ENCODE peak calls at places on chromosome 4, in six cellular contexts. F, O, P, A, Z and E are unnamed samples.

GRCh38 chr4:184843984-184844554 is 18.3 kb upstream of the ACSL1 start:
- DNase-seq in F (no peak), O (no peak), P (no peak), A (no peak), Z (no peak), E (no peak)

GRCh38 chr4:28225005-28225404 is 1364.4 kb downstream of the STIM2 start:
- DNase-seq in F (no peak), O (no peak), P (no peak), A (no peak), Z (no peak), E (no peak)

GRCh38 chr4:5611656-5612187 is 96.6 kb downstream of the EVC2 start:
- DNase-seq in F (no peak), O (no peak), P (no peak), A (no peak), Z (no peak), E (no peak)

GRCh38 chr4:86600007-86600653 is 6.0 kb downstream of the PTPN13 start:
- DNase-seq in F (no peak), O (no peak), P (no peak), A (no peak), Z (no peak), E (no peak)

GRCh38 chr4:78954048-78954666 is 14.9 kb upstream of the PAQR3 start:
- DNase-seq in F (peak; percentile 9), O (no peak), P (no peak), A (no peak), Z (no peak), E (no peak)

GRCh38 chr4:161336621-161337020 is 827.2 kb downstream of the FSTL5 start:
- DNase-seq in F (no peak), O (no peak), P (no peak), A (no peak), Z (no peak), E (no peak)

GRCh38 chr4:82293304-82293703 is 80.5 kb downstream of the HNRNPD start:
- DNase-seq in F (no peak), O (no peak), P (no peak), A (no peak), Z (no peak), E (no peak)

GRCh38 chr4:48603366-48604003 is 113.4 kb downstream of the ZAR1 start:
- DNase-seq in F (peak; percentile 85), O (no peak), P (no peak), A (no peak), Z (no peak), E (no peak)

GRCh38 chr4:47704693-47705325 is 133.1 kb downstream of the CORIN start:
- DNase-seq in F (peak; percentile 58), O (no peak), P (no peak), A (no peak), Z (peak; percentile 49), E (no peak)

GRCh38 chr4:136664988-136665387 is 867.3 kb downstream of the PCDH18 start:
- DNase-seq in F (no peak), O (no peak), P (no peak), A (no peak), Z (no peak), E (no peak)

GRCh38 chr4:124282301-124282898 is 430.1 kb downstream of the ANKRD50 start:
- DNase-seq in F (no peak), O (no peak), P (no peak), A (no peak), Z (no peak), E (no peak)

GRCh38 chr4:52103314-52103713 is 52.2 kb downstream of the SPATA18 start:
- DNase-seq in F (no peak), O (no peak), P (no peak), A (no peak), Z (no peak), E (no peak)
- H3K4me3 ChIP-seq in F (no peak overlapping the region), O (no peak overlapping the region), P (no peak overlapping the region), A (no peak overlapping the region), Z (no peak overlapping the region), E (no peak overlapping the region)

GRCh38 chr4:1815096-1815996 is 22.3 kb downstream of the FGFR3 start:
- DNase-seq in F (no peak), O (no peak), P (no peak), A (no peak), Z (peak; percentile 17), E (no peak)
- H3K36me3 ChIP-seq in F (peaks cover 58% of the 10 kb centered on the region), O (no peaks in the 10 kb centered on the region), P (peaks cover 57% of the 10 kb centered on the region), A (peaks cover 73% of the 10 kb centered on the region), Z (peaks cover 35% of the 10 kb centered on the region), E (peaks cover 5% of the 10 kb centered on the region)

DNA sequence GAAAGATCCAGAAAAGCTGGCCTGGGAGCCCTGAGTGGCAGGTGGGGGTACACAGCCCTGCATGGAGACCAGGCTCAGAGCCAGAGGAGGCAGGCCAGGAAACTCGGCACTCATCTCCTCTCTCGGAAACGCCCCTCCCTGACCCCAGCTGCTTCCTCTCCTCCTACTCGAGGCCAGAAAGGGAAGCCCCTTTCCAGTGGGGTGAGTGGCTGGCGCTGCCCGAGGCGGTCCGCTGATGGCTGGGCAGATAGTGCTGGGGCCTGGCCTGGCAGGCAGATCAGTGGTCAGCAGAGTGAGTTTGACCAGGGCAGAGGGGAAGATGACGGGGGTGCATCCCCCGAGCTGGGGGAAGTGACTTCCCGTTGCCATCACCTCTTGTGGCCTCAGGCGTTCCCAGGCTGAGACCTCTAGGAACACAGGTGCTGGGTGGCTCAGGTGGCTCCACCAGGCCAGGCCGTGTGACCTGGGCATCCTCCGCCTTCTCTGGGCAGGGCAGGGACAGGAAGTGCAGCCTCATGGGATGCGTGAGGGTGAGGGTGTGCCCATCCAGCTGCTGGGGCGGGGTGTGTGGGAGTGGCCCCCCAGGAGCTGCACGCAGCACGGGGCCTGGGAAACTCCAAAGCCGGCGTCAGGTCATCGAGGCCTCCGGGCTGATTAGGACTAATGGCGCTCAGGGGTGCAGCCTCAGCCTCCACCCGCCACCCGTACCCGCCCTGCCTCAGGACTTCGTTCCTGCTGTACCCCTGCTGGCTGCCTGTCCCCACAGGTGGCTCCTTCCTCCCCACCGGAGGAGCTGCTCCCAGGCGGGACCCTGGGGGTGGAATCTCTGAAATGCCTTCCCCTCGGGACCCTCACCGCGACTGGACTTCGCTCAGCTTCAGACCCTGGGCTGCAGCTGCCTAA is 5.8 kb downstream of the SH3BP2 start:
- DNase-seq in F (no peak), O (peak; percentile 95), P (peak; percentile 9), A (peak; percentile 88), Z (peak; percentile 63), E (no peak)
- H3K4me3 ChIP-seq in F (no peak overlapping the region), O (peak overlapping the region; percentile 35), P (peak overlapping the region; percentile 40), A (peak overlapping the region; percentile 50), Z (peak overlapping the region; percentile 21), E (no peak overlapping the region)

GRCh38 chr4:7268941-7269340 is 76.6 kb downstream of the SORCS2 start:
- DNase-seq in F (no peak), O (no peak), P (no peak), A (no peak), Z (no peak), E (no peak)
- H3K36me3 ChIP-seq in F (no peaks in the 10 kb centered on the region), O (no peaks in the 10 kb centered on the region), P (no peaks in the 10 kb centered on the region), A (no peaks in the 10 kb centered on the region), Z (no peaks in the 10 kb centered on the region), E (no peaks in the 10 kb centered on the region)

GRCh38 chr4:30808266-30808665 is 88.1 kb downstream of the PCDH7 start:
- DNase-seq in F (no peak), O (no peak), P (no peak), A (no peak), Z (no peak), E (no peak)

GRCh38 chr4:30801876-30802275 is 81.7 kb downstream of the PCDH7 start:
- DNase-seq in F (no peak), O (no peak), P (no peak), A (no peak), Z (no peak), E (no peak)

GRCh38 chr4:30802622-30803323 is 82.6 kb downstream of the PCDH7 start:
- DNase-seq in F (no peak), O (no peak), P (no peak), A (no peak), Z (no peak), E (peak; percentile 14)
- H3K4me3 ChIP-seq in F (no peak overlapping the region), O (no peak overlapping the region), P (peak overlapping the region; percentile 26), A (no peak overlapping the region), Z (no peak overlapping the region), E (no peak overlapping the region)

DNA sequence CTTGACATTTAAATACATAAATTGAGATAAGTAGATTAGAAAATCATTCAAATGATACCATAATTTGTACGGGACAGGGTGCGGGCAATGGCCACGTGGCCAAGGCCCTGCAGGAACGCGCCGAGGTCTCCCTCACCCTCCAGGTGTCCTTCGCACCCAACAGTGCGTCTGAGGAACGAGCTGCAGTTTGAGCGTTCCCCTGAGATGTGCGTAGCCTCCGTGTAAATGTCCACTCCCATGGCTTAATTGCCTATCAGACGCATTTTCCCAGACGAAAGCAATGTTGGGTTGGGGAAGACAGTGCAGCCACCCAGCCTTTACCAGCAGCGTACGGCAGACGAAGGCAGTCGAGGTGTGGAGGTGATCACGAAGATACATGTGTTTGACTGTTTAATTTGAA is 56.4 kb downstream of the CPLX1 start:
- DNase-seq in F (no peak), O (no peak), P (no peak), A (peak; percentile 14), Z (no peak), E (no peak)
- H3K36me3 ChIP-seq in F (peaks cover 58% of the 10 kb centered on the region), O (no peaks in the 10 kb centered on the region), P (peaks cover 70% of the 10 kb centered on the region), A (peaks cover 78% of the 10 kb centered on the region), Z (no peaks in the 10 kb centered on the region), E (peaks cover 25% of the 10 kb centered on the region)